ENCODE peak calls at places on chromosomes 13 and 19, in nine cellular contexts. E, M, Z, N, I, S, K, P and G are unnamed samples.

GRCh38 chr19:36483653-36484052 is 5.7 kb downstream of the ZNF566 start:
- DNase-seq in I (no peak), K (no peak), S (no peak), P (no peak), Z (no peak), M (no peak), N (no peak), E (no peak), G (no peak)

GRCh38 chr19:46537136-46538097 is 41.8 kb upstream of the PNMA8B start:
- DNase-seq in N (no peak), K (no peak), E (peak), S (peak), M (peak), P (peak), Z (peak), I (peak), G (peak)

GRCh38 chr19:58181902-58182576 is 822 bp upstream of the ZNF274 start:
- DNase-seq in N (no peak), K (no peak), I (no peak), P (peak), E (no peak), S (no peak), Z (peak), M (no peak), G (peak)

GRCh38 chr13:48096670-48097069 is 1.8 kb upstream of the MED4 start:
- DNase-seq in P (no peak), K (no peak), I (no peak), E (no peak), M (no peak), Z (no peak), S (no peak), N (no peak), G (no peak)

GRCh38 chr13:101942038-101942437 is 459.8 kb downstream of the FGF14 start:
- DNase-seq in S (no peak), N (peak), I (peak), E (peak), P (no peak), Z (peak), K (no peak), M (no peak), G (peak)

GRCh38 chr19:1406818-1407661 is at the start of gene DAZAP1:
- DNase-seq in Z (peak), I (peak), M (peak), K (peak), S (peak), E (peak), P (peak), N (peak), G (peak)

GRCh38 chr13:110125613-110126272 is 181.2 kb downstream of the COL4A1 start:
- DNase-seq in K (no peak), S (no peak), M (no peak), Z (no peak), E (no peak), N (no peak), P (no peak), I (no peak), G (no peak)

GRCh38 chr13:109755997-109756396 is 30.4 kb downstream of the IRS2 start:
- DNase-seq in S (no peak), K (no peak), Z (no peak), M (no peak), E (no peak), P (no peak), N (no peak), I (no peak), G (no peak)

GRCh38 chr13:40047322-40047771 is 391.9 kb downstream of the COG6 start:
- DNase-seq in M (no peak), N (no peak), K (no peak), E (no peak), I (no peak), P (no peak), Z (no peak), S (no peak), G (no peak)

GRCh38 chr19:39401549-39402416 is 4.9 kb upstream of the ZFP36 start:
- DNase-seq in K (no peak), S (no peak), N (peak), Z (peak), I (peak), P (no peak), M (peak), E (peak), G (peak)

GRCh38 chr13:73366241-73366640 is 307.4 kb downstream of the KLF5 start:
- DNase-seq in E (no peak), N (no peak), I (no peak), Z (no peak), S (no peak), K (no peak), M (no peak), P (no peak), G (peak)

GRCh38 chr13:48221301-48222190 is 11.5 kb upstream of the ITM2B start:
- DNase-seq in P (no peak), M (no peak), E (no peak), K (no peak), Z (peak), I (no peak), S (no peak), N (no peak), G (peak)

GRCh38 chr13:95438297-95438696 is 114.2 kb upstream of the CLDN10 start:
- DNase-seq in P (no peak), K (no peak), I (no peak), N (no peak), E (no peak), M (no peak), Z (no peak), S (no peak), G (no peak)

GRCh38 chr13:34044660-34045080 is 226.7 kb downstream of the RFC3 start:
- DNase-seq in P (no peak), I (peak), N (peak), K (peak), E (peak), M (no peak), Z (peak), S (no peak), G (peak)

GRCh38 chr13:21231426-21231945 is 55.0 kb downstream of the MRPL57 start:
- DNase-seq in S (no peak), Z (no peak), M (no peak), E (no peak), P (no peak), I (no peak), K (no peak), N (no peak), G (no peak)

GRCh38 chr13:107099661-107100060 is 531.7 kb upstream of the ARGLU1 start:
- DNase-seq in S (no peak), P (no peak), N (peak), Z (peak), K (peak), M (no peak), I (peak), E (peak), G (peak)

GRCh38 chr13:100275746-100276145 is 186.9 kb downstream of the PCCA start:
- DNase-seq in I (no peak), E (no peak), K (no peak), N (no peak), S (no peak), M (no peak), Z (no peak), P (no peak), G (peak)

GRCh38 chr19:48480476-48481190 is 11.5 kb downstream of the CYTH2 start:
- DNase-seq in I (no peak), E (peak), S (no peak), P (no peak), K (no peak), M (no peak), N (peak), Z (peak), G (no peak)
- TF ChIP-seq CTCF in I (no peak), E (no peak), S (no peak), P (no peak), K (no peak), M (no peak), N (no peak), Z (no peak), G (no peak)

GRCh38 chr13:104810242-104810641 is 1725.2 kb downstream of the EFNB2 start:
- DNase-seq in S (no peak), I (no peak), M (no peak), K (no peak), Z (no peak), P (no peak), N (no peak), E (no peak), G (no peak)
- TF ChIP-seq CTCF in S (no peak), I (no peak), M (no peak), K (no peak), Z (no peak), P (no peak), N (no peak), E (no peak), G (no peak)

GRCh38 chr19:50877338-50877737 is 4.1 kb downstream of the KLK2 start:
- DNase-seq in S (no peak), M (no peak), P (peak), N (no peak), K (no peak), E (no peak), I (no peak), Z (no peak), G (no peak)
- TF ChIP-seq CTCF in S (no peak), M (no peak), P (no peak), N (no peak), K (no peak), E (no peak), I (no peak), Z (no peak), G (no peak)

DNA sequence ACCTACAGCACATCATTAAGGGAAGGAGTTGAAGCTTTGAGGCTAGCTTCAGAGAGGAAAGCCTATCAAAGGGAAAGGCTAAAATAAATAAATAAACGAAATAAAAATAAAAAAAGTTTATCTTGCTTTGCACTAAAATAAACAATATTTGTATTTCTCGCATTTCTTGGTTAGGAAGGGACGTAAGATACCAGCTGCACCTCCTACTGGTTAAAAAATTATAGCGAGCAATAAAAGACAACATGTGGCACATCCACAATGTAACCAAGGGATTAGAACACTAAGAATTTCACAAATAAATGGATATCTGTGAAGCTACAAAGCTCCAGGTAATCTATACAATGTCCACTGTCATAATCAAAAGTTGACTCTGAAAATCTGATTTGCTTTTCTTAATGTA is 194.5 kb downstream of the DACH1 start:
- DNase-seq in K (no peak), E (no peak), S (no peak), Z (peak), N (no peak), I (peak), M (no peak), P (no peak), G (no peak)
- TF ChIP-seq CTCF in K (no peak), E (peak), S (no peak), Z (peak), N (peak), I (peak), M (no peak), P (peak), G (no peak)